ENCODE peak calls at places on chromosomes 7 and 10, in four cellular contexts. One of them, this sample, is unnamed.

GRCh38 chr7:17305387-17306171 is 7.1 kb downstream of the AHR start:
- DNase-seq in SK-N-SH: no peak
- DNase-seq in GM12878: no peak
- DNase-seq in HepG2: no peak
- DNase-seq in this sample: no peak

GRCh38 chr7:5553298-5553877 is 129.8 kb upstream of the TNRC18 start:
- DNase-seq in GM12878: no peak
- DNase-seq in SK-N-SH: peak; percentile 19
- DNase-seq in HepG2: no peak
- DNase-seq in this sample: no peak

GRCh38 chr10:25226775-25227682 is 52.2 kb downstream of the GPR158 start:
- DNase-seq in GM12878: peak; percentile 4
- DNase-seq in HepG2: peak; percentile 21
- DNase-seq in SK-N-SH: peak; percentile 27
- DNase-seq in this sample: no peak

GRCh38 chr7:77536413-77537135 is 521 bp upstream of the PTPN12 start:
- DNase-seq in GM12878: peak; percentile 74
- DNase-seq in SK-N-SH: peak; percentile 100
- DNase-seq in HepG2: peak; percentile 95
- DNase-seq in this sample: peak; percentile 98

GRCh38 chr10:77360835-77361234 is 276.8 kb downstream of the KCNMA1 start:
- DNase-seq in HepG2: no peak
- DNase-seq in GM12878: no peak
- DNase-seq in SK-N-SH: no peak
- DNase-seq in this sample: no peak

GRCh38 chr10:97117372-97117771 is 68.4 kb downstream of the SLIT1 start:
- DNase-seq in SK-N-SH: no peak
- DNase-seq in HepG2: no peak
- DNase-seq in GM12878: no peak
- DNase-seq in this sample: peak; percentile 42

GRCh38 chr10:15339857-15340256 is 31.2 kb downstream of the FAM171A1 start:
- DNase-seq in SK-N-SH: no peak
- DNase-seq in HepG2: no peak
- DNase-seq in GM12878: no peak
- DNase-seq in this sample: no peak

GRCh38 chr10:130799532-130799931 is 512.0 kb downstream of the TCERG1L start:
- DNase-seq in GM12878: no peak
- DNase-seq in HepG2: no peak
- DNase-seq in SK-N-SH: no peak
- DNase-seq in this sample: no peak

GRCh38 chr7:30029696-30030095 is 1.5 kb downstream of the PLEKHA8 start:
- DNase-seq in HepG2: no peak
- DNase-seq in SK-N-SH: no peak
- DNase-seq in GM12878: no peak
- DNase-seq in this sample: no peak

GRCh38 chr10:110783509-110784103 is 88.1 kb upstream of the PDCD4 start:
- DNase-seq in GM12878: no peak
- DNase-seq in HepG2: no peak
- DNase-seq in SK-N-SH: no peak
- DNase-seq in this sample: no peak

GRCh38 chr10:48748573-48748972 is 63.9 kb downstream of the WDFY4 start:
- DNase-seq in GM12878: no peak
- DNase-seq in SK-N-SH: no peak
- DNase-seq in HepG2: no peak
- DNase-seq in this sample: no peak

GRCh38 chr10:51227897-51228713 is 153.8 kb downstream of the PRKG1 start:
- DNase-seq in SK-N-SH: no peak
- DNase-seq in HepG2: no peak
- DNase-seq in GM12878: no peak
- DNase-seq in this sample: no peak

GRCh38 chr7:28748934-28749584 is 209.1 kb downstream of the TRIL start:
- DNase-seq in HepG2: no peak
- DNase-seq in SK-N-SH: no peak
- DNase-seq in GM12878: no peak
- DNase-seq in this sample: peak; percentile 33

GRCh38 chr7:87543623-87544022 is 57.1 kb downstream of the ABCB1 start:
- DNase-seq in SK-N-SH: no peak
- DNase-seq in GM12878: no peak
- DNase-seq in HepG2: no peak
- DNase-seq in this sample: no peak

GRCh38 chr7:30472771-30473392 is 5.7 kb downstream of the NOD1 start:
- DNase-seq in HepG2: no peak
- DNase-seq in GM12878: no peak
- DNase-seq in SK-N-SH: no peak
- DNase-seq in this sample: no peak

GRCh38 chr10:123147635-123148413 is at the start of gene HMX2:
- DNase-seq in GM12878: no peak
- DNase-seq in SK-N-SH: peak; percentile 55
- DNase-seq in HepG2: peak; percentile 17
- DNase-seq in this sample: no peak

GRCh38 chr10:123149162-123149567 is 1.2 kb downstream of the HMX2 start:
- DNase-seq in SK-N-SH: peak; percentile 42
- DNase-seq in GM12878: no peak
- DNase-seq in HepG2: no peak
- DNase-seq in this sample: no peak

GRCh38 chr10:123146892-123147634 is 873 bp upstream of the HMX2 start:
- DNase-seq in SK-N-SH: no peak
- DNase-seq in HepG2: peak; percentile 13
- DNase-seq in GM12878: no peak
- DNase-seq in this sample: no peak

GRCh38 chr10:123149568-123150228 is 1.8 kb downstream of the HMX2 start:
- DNase-seq in SK-N-SH: peak; percentile 63
- DNase-seq in HepG2: no peak
- DNase-seq in GM12878: no peak
- DNase-seq in this sample: no peak

DNA sequence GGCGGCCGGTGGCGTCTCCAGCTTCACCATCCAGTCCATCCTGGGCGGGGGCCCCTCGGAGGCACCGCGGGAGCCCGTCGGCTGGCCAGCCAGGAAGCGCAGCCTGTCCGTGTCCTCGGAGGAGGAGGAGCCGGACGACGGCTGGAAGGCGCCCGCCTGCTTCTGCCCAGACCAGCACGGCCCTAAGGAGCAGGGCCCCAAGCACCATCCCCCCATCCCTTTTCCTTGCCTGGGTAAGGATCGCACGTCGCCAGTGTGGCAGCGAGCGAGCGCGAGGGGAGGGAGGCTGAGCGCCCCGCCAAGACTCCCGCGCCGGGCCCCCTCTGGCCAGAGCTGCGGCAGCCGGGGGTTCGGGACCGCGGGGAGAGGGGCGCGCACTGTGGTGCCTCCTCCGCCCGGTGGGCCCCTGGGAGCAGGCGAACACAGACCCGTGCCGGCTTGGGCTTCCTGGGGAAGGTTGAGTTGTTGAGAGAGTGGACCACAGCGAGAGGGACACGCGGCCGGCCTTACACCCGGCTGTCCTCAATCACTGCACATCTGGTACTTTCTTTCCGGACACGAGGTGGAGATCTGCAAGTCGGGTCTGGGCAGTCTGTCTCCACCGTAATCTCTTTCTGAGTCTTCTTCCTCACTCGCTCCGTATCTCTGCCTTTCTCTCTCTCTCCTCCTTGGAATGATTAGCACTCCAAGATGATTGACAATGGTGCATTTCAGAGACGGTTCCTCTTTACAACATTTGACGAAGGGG is 652 bp downstream of the HMX2 start:
- DNase-seq in GM12878: no peak
- DNase-seq in HepG2: no peak
- DNase-seq in SK-N-SH: peak; percentile 54
- DNase-seq in this sample: no peak
- TF ChIP-seq PBX3 in GM12878: no peak
- TF ChIP-seq PBX3 in HepG2: no peak
- TF ChIP-seq PBX3 in SK-N-SH: no peak
- TF ChIP-seq PBX3 in this sample: no peak

DNA sequence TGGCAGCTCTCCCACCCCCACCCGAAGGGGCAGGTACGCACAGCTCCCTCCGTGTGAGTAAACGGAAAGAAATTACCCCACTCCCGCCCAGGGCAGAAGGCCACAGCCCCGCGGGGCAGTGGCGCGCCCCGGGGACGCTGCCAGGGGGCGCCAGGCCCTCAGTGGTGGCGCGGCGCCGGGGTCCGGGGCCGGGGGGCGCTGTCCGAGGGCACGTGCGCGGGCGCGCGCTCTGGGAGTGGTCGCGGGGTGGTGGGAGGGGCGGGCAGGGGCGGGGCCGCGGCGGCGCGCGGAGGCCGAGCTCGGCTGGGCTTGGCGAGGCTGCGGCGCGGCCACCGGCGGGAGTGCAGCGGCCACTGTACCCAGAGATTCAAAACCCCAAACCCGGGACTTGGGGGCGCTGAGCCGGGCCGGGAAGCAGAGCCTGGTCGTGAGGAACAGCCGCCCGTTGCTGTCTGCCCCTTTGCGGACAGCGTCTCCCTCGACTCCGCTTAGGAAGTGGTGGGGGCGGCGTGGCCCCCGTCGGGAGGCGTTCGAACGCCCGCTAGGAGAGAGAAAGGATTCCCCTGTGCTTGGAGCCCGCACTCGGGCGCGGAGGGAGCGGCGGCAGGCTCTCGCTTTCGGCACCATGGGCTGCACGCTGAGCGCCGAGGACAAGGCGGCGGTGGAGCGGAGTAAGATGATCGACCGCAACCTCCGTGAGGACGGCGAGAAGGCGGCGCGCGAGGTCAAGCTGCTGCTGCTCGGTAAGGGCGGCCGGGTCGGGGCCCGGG is at the start of gene GNAI1:
- DNase-seq in SK-N-SH: peak; percentile 98
- DNase-seq in GM12878: no peak
- DNase-seq in HepG2: peak; percentile 27
- DNase-seq in this sample: peak; percentile 78
- TF ChIP-seq PBX3 in SK-N-SH: peak; percentile 27
- TF ChIP-seq PBX3 in GM12878: no peak
- TF ChIP-seq PBX3 in HepG2: no peak
- TF ChIP-seq PBX3 in this sample: no peak

GRCh38 chr10:92268763-92269162 is 22.1 kb downstream of the CPEB3 start:
- DNase-seq in GM12878: no peak
- DNase-seq in SK-N-SH: no peak
- DNase-seq in HepG2: no peak
- DNase-seq in this sample: no peak
- TF ChIP-seq PBX3 in GM12878: no peak
- TF ChIP-seq PBX3 in SK-N-SH: no peak
- TF ChIP-seq PBX3 in HepG2: no peak
- TF ChIP-seq PBX3 in this sample: no peak

GRCh38 chr10:79193694-79194382 is 125.1 kb downstream of the ZMIZ1 start:
- DNase-seq in SK-N-SH: no peak
- DNase-seq in GM12878: no peak
- DNase-seq in HepG2: no peak
- DNase-seq in this sample: no peak

GRCh38 chr10:79197558-79197957 is 128.8 kb downstream of the ZMIZ1 start:
- DNase-seq in GM12878: no peak
- DNase-seq in HepG2: no peak
- DNase-seq in SK-N-SH: no peak
- DNase-seq in this sample: no peak

GRCh38 chr10:79195091-79195923 is 126.5 kb downstream of the ZMIZ1 start:
- DNase-seq in GM12878: no peak
- DNase-seq in SK-N-SH: peak; percentile 85
- DNase-seq in HepG2: peak; percentile 71
- DNase-seq in this sample: peak; percentile 77

GRCh38 chr10:79200346-79200745 is 131.6 kb downstream of the ZMIZ1 start:
- DNase-seq in HepG2: no peak
- DNase-seq in GM12878: no peak
- DNase-seq in SK-N-SH: no peak
- DNase-seq in this sample: no peak

DNA sequence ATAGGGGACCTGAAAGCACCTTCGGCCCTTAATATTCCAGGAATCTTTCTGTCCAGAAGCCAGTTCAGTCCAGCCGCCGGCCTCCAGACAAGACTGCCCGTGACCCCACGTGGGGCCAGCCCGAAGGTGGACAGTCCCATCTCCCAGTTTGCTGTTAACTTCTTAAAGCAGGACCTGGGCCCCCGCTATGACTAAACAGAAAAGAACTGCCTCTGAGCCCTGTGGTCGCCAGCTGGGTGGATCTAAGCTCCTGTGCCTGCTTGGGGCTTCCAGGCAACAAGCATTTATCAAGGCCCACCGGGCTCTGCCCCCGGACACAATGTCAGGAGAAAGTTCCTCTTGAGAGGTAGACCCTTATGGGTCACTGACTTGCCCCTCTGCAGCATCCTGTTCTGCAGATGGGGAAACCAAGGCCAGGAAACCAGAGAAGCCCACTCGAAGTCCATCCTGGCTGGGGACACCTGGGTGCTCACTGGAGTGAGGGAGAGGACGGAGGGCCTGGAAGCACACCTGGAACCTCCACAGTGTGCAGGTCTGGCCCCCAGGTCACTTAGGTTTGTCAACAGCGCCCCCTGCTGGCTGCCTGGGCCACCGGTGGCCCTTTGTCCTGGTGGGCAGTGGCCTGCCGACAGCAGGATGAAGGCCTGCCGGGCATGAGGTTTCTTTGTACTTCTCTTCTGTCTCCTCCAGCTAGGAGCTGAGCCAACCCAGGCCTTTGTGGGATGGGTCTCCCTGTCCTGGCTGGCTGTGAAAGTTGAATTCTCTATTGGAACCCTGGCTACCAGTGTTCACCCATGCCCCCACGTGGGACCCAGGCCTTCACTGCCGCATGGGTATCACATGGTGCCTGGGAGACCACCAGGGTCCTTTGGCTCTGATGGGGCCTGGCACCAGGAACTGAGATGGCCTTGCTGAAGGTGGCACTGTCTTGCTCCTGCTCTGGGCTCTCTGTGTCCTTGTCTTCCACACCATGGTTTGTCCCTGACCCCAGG is 128.0 kb downstream of the ZMIZ1 start:
- DNase-seq in GM12878: no peak
- DNase-seq in SK-N-SH: peak; percentile 85
- DNase-seq in HepG2: peak; percentile 55
- DNase-seq in this sample: peak; percentile 82
- TF ChIP-seq PBX3 in GM12878: no peak
- TF ChIP-seq PBX3 in SK-N-SH: no peak
- TF ChIP-seq PBX3 in HepG2: no peak
- TF ChIP-seq PBX3 in this sample: no peak

GRCh38 chr7:117132385-117133120 is 179.3 kb downstream of the ST7 start:
- DNase-seq in HepG2: no peak
- DNase-seq in SK-N-SH: no peak
- DNase-seq in GM12878: no peak
- DNase-seq in this sample: peak; percentile 43

GRCh38 chr7:117135553-117135891 is 182.2 kb downstream of the ST7 start:
- DNase-seq in GM12878: no peak
- DNase-seq in HepG2: no peak
- DNase-seq in SK-N-SH: no peak
- DNase-seq in this sample: no peak

GRCh38 chr7:117137868-117138267 is 184.6 kb downstream of the ST7 start:
- DNase-seq in GM12878: no peak
- DNase-seq in HepG2: no peak
- DNase-seq in SK-N-SH: no peak
- DNase-seq in this sample: no peak

GRCh38 chr7:117133125-117133524 is 179.8 kb downstream of the ST7 start:
- DNase-seq in SK-N-SH: no peak
- DNase-seq in GM12878: no peak
- DNase-seq in HepG2: no peak
- DNase-seq in this sample: no peak

GRCh38 chr7:117134885-117135552 is 181.7 kb downstream of the ST7 start:
- DNase-seq in SK-N-SH: no peak
- DNase-seq in GM12878: no peak
- DNase-seq in HepG2: no peak
- DNase-seq in this sample: no peak
- TF ChIP-seq PBX3 in SK-N-SH: no peak
- TF ChIP-seq PBX3 in GM12878: no peak
- TF ChIP-seq PBX3 in HepG2: no peak
- TF ChIP-seq PBX3 in this sample: no peak

GRCh38 chr7:155274956-155275355 is 22.7 kb upstream of the INSIG1 start:
- DNase-seq in GM12878: no peak
- DNase-seq in SK-N-SH: no peak
- DNase-seq in HepG2: no peak
- DNase-seq in this sample: no peak
- TF ChIP-seq PBX3 in GM12878: no peak
- TF ChIP-seq PBX3 in SK-N-SH: no peak
- TF ChIP-seq PBX3 in HepG2: no peak
- TF ChIP-seq PBX3 in this sample: no peak